ENCODE peak calls at places on chromosomes 6 and 20, in four cellular contexts. A is mucosa of gallbladder, L is lower lobe of right lung, K is neuronal stem cell. E is an unnamed sample.

GRCh38 chr20:17955302-17955701 is 13.3 kb downstream of the SNX5 start:
- DNase-seq in L (no peak), A (no peak), K (no peak), E (no peak)

GRCh38 chr6:142612956-142613355 is 311.1 kb downstream of the ADGRG6 start:
- DNase-seq in K (no peak), L (no peak), A (no peak), E (no peak)

GRCh38 chr20:37276494-37277252 is 12.8 kb upstream of the MANBAL start:
- DNase-seq in A (peak), L (no peak), K (no peak), E (peak)

GRCh38 chr20:33689973-33690372 is 3.8 kb upstream of the E2F1 start:
- DNase-seq in L (no peak), A (no peak), K (no peak), E (no peak)

GRCh38 chr6:78701407-78701806 is 165.9 kb upstream of the IRAK1BP1 start:
- DNase-seq in K (no peak), L (no peak), A (no peak), E (peak)

GRCh38 chr6:34393191-34393967 is 910 bp upstream of the NUDT3 start:
- DNase-seq in A (no peak), K (no peak), L (no peak), E (no peak)

GRCh38 chr20:8661229-8662023 is 407.5 kb upstream of the PLCB4 start:
- DNase-seq in K (no peak), L (no peak), A (no peak), E (no peak)

GRCh38 chr6:11318835-11319813 is 86.7 kb upstream of the NEDD9 start:
- DNase-seq in K (no peak), A (no peak), L (no peak), E (no peak)

GRCh38 chr6:135030056-135030473 is 24.6 kb downstream of the HBS1L start:
- DNase-seq in A (no peak), K (no peak), L (no peak), E (no peak)

GRCh38 chr6:157756708-157757429 is 66.2 kb upstream of the SNX9 start:
- DNase-seq in A (peak), K (peak), L (peak), E (peak)

GRCh38 chr6:484729-485111 is 93.2 kb downstream of the IRF4 start:
- DNase-seq in A (no peak), K (no peak), L (no peak), E (no peak)

GRCh38 chr20:833121-833449 is 430 bp upstream of the FAM110A start:
- DNase-seq in A (no peak), K (no peak), L (no peak), E (no peak)

GRCh38 chr6:18034798-18035202 is 47.4 kb upstream of the KIF13A start:
- DNase-seq in L (no peak), K (no peak), A (no peak), E (no peak)

GRCh38 chr20:36644032-36644712 is 1.8 kb downstream of the SLA2 start:
- DNase-seq in A (no peak), K (no peak), L (no peak), E (no peak)

GRCh38 chr6:36373368-36374009 is 14.0 kb downstream of the ETV7 start:
- DNase-seq in A (no peak), K (no peak), L (no peak), E (no peak)

GRCh38 chr6:130694617-130695016 is 132.6 kb upstream of the SMLR1 start:
- DNase-seq in K (no peak), A (no peak), L (no peak), E (no peak)

GRCh38 chr6:170449835-170450753 is 103.0 kb downstream of the PSMB1 start:
- DNase-seq in K (no peak), A (no peak), L (no peak), E (no peak)

E was measured in HFF-Myc.